ENCODE peak calls at places on chromosomes 6 and 20, in ten cellular contexts. A is upper lobe of right lung; H is omental fat pad; X is stimulated activated CD4-positive, alpha-beta T cell treated with anti-CD3 and anti-CD28 coated beads, Interleukin-15, amount 100 ng/mL, for 1 hour; O is T follicular helper cell; Q is uterus; K is mesendoderm; I is aorta; G is neural crest cell; F is globus pallidus. J is an unnamed sample.

GRCh38 chr20:3801846-3802245 is 5.7 kb downstream of the CDC25B start:
- DNase-seq in Q (no peak), G (no peak), A (no peak), H (no peak), O (no peak), I (no peak), F (no peak), X (no peak), K (no peak), J (no peak)

GRCh38 chr6:161353208-161353613 is 79.3 kb upstream of the AGPAT4 start:
- DNase-seq in A (no peak), I (no peak), H (no peak), Q (no peak), X (no peak), G (no peak), K (peak; percentile 97), O (no peak), F (peak; percentile 82), J (no peak)

GRCh38 chr6:57262901-57263694 is 41.0 kb upstream of the RAB23 start:
- DNase-seq in O (no peak), A (no peak), Q (peak; percentile 65), F (no peak), H (no peak), I (no peak), G (no peak), K (no peak), X (no peak), J (no peak)

GRCh38 chr20:59064214-59064722 is 21.7 kb upstream of the PRELID3B start:
- DNase-seq in G (no peak), H (no peak), K (no peak), O (no peak), F (no peak), Q (no peak), I (no peak), A (no peak), X (no peak), J (no peak)

GRCh38 chr6:1972961-1973360 is 272.4 kb downstream of the GMDS start:
- DNase-seq in O (no peak), X (no peak), Q (no peak), K (no peak), A (no peak), I (no peak), H (no peak), F (no peak), G (no peak), J (no peak)

GRCh38 chr6:147304016-147304415 is 99.8 kb downstream of the STXBP5 start:
- DNase-seq in O (no peak), K (peak; percentile 37), H (no peak), Q (no peak), G (no peak), A (no peak), X (no peak), I (no peak), F (no peak), J (no peak)

GRCh38 chr20:41632896-41633295 is 14.7 kb upstream of the CHD6 start:
- DNase-seq in A (no peak), X (no peak), Q (no peak), K (no peak), I (no peak), G (no peak), H (no peak), O (no peak), F (no peak), J (no peak)

GRCh38 chr20:12207875-12208274 is 290.2 kb downstream of the BTBD3 start:
- DNase-seq in O (no peak), Q (no peak), K (peak; percentile 79), G (peak; percentile 54), X (no peak), I (no peak), F (no peak), A (no peak), H (no peak), J (no peak)

GRCh38 chr20:56373942-56374341 is 15.2 kb downstream of the FAM210B start:
- DNase-seq in O (no peak), F (no peak), H (no peak), G (no peak), Q (no peak), I (no peak), X (no peak), K (no peak), A (no peak), J (no peak)

GRCh38 chr6:26230336-26230735 is 134.7 kb upstream of the BTN3A2 start:
- DNase-seq in F (no peak), Q (no peak), K (no peak), A (no peak), G (no peak), I (no peak), H (no peak), X (no peak), O (no peak), J (no peak)

GRCh38 chr20:32903666-32904175 is 45.0 kb downstream of the EFCAB8 start:
- DNase-seq in G (no peak), I (no peak), F (no peak), A (no peak), O (no peak), H (no peak), X (no peak), Q (no peak), K (no peak), J (no peak)

GRCh38 chr20:951384-952169 is 35.4 kb upstream of the ANGPT4 start:
- DNase-seq in O (no peak), F (no peak), X (no peak), H (no peak), A (no peak), G (no peak), Q (no peak), K (no peak), I (no peak), J (no peak)

GRCh38 chr6:7505196-7505699 is 36.2 kb upstream of the DSP start:
- DNase-seq in G (no peak), F (peak; percentile 12), H (peak; percentile 32), K (peak; percentile 98), O (no peak), A (no peak), I (peak; percentile 61), Q (no peak), X (no peak), J (peak; percentile 52)

GRCh38 chr6:111920581-111920980 is 47.3 kb upstream of the FYN start:
- DNase-seq in F (no peak), K (no peak), O (no peak), Q (no peak), I (no peak), A (no peak), G (no peak), X (no peak), H (no peak), J (no peak)

GRCh38 chr20:37518606-37519507 is 2.2 kb upstream of the NNAT start:
- DNase-seq in K (no peak), G (no peak), A (peak; percentile 72), Q (no peak), O (no peak), H (no peak), I (no peak), F (peak; percentile 42), X (no peak), J (no peak)

GRCh38 chr6:29708432-29709177 is 14.6 kb upstream of the HLA-F start:
- DNase-seq in H (no peak), A (no peak), Q (no peak), X (no peak), K (no peak), O (peak; percentile 72), G (no peak), I (no peak), F (no peak), J (no peak)

GRCh38 chr6:52420668-52421358 is 671 bp downstream of the EFHC1 start:
- DNase-seq in O (no peak), I (no peak), X (no peak), A (no peak), G (peak; percentile 23), K (peak; percentile 79), Q (no peak), F (no peak), H (no peak), J (no peak)

GRCh38 chr6:109738667-109739066 is 47.6 kb downstream of the FIG4 start:
- DNase-seq in I (no peak), A (no peak), X (no peak), O (no peak), K (no peak), Q (no peak), F (no peak), H (no peak), G (no peak), J (no peak)

GRCh38 chr6:143740213-143740612 is 62.4 kb downstream of the PHACTR2 start:
- DNase-seq in F (no peak), I (no peak), H (no peak), K (no peak), O (no peak), X (no peak), A (no peak), G (no peak), Q (no peak), J (no peak)

GRCh38 chr20:3330046-3330741 is 77.3 kb downstream of the DNAAF9 start:
- DNase-seq in K (no peak), I (no peak), H (no peak), A (no peak), F (no peak), G (no peak), O (no peak), Q (no peak), X (no peak), J (no peak)

GRCh38 chr20:32141465-32141980 is 32.0 kb downstream of the TM9SF4 start:
- DNase-seq in I (no peak), A (no peak), Q (no peak), G (no peak), K (no peak), H (no peak), X (no peak), F (no peak), O (no peak), J (no peak)

GRCh38 chr6:123062645-123063044 is 66.6 kb downstream of the CLVS2 start:
- DNase-seq in H (no peak), Q (no peak), K (peak; percentile 26), A (no peak), F (no peak), G (no peak), O (no peak), X (no peak), I (no peak), J (no peak)

GRCh38 chr6:3849681-3850450 is 693 bp downstream of the FAM50B start:
- DNase-seq in A (peak; percentile 75), F (no peak), G (no peak), K (no peak), Q (peak; percentile 28), H (no peak), O (no peak), I (peak; percentile 54), X (no peak), J (no peak)

GRCh38 chr20:56247954-56248782 is at the start of gene MC3R:
- DNase-seq in O (peak; percentile 3), F (peak; percentile 40), I (no peak), K (peak; percentile 75), X (peak; percentile 5), G (peak; percentile 16), A (peak; percentile 69), Q (no peak), H (no peak), J (peak; percentile 50)

GRCh38 chr6:127516676-127517273 is 2.4 kb downstream of the MTCL3 start:
- DNase-seq in F (peak; percentile 86), Q (no peak), X (peak; percentile 11), K (peak; percentile 89), A (peak; percentile 54), O (peak; percentile 15), G (peak; percentile 61), I (no peak), H (no peak), J (no peak)

GRCh38 chr20:54065601-54066038 is 4.8 kb downstream of the BCAS1 start:
- DNase-seq in Q (no peak), X (no peak), O (no peak), G (no peak), I (no peak), F (no peak), K (no peak), H (no peak), A (no peak), J (no peak)

GRCh38 chr6:126947070-126947469 is 171.4 kb upstream of the RSPO3 start:
- DNase-seq in A (no peak), H (no peak), O (no peak), Q (peak; percentile 56), I (peak; percentile 39), F (no peak), X (no peak), G (no peak), K (no peak), J (no peak)

J was measured in ureter.